ENCODE peak calls at places on chromosomes 13 and 19, in five cellular contexts. One of them, this sample, is unnamed.

GRCh38 chr13:25899952-25900351 is 151.9 kb downstream of the SHISA2 start:
- DNase-seq in right atrium auricular region: no peak
- DNase-seq in adrenal gland: no peak
- DNase-seq in ascending aorta: no peak
- DNase-seq in brain microvascular endothelial cell: no peak
- DNase-seq in this sample: no peak

GRCh38 chr13:68173111-68173510 is 943.0 kb upstream of the PCDH9 start:
- DNase-seq in brain microvascular endothelial cell: peak; percentile 6
- DNase-seq in ascending aorta: no peak
- DNase-seq in right atrium auricular region: no peak
- DNase-seq in adrenal gland: no peak
- DNase-seq in this sample: no peak

GRCh38 chr13:109162248-109163051 is 533.0 kb downstream of the MYO16 start:
- DNase-seq in brain microvascular endothelial cell: no peak
- DNase-seq in right atrium auricular region: no peak
- DNase-seq in ascending aorta: no peak
- DNase-seq in adrenal gland: no peak
- DNase-seq in this sample: no peak

GRCh38 chr13:43564941-43565340 is 221.8 kb downstream of the ENOX1 start:
- DNase-seq in ascending aorta: no peak
- DNase-seq in brain microvascular endothelial cell: no peak
- DNase-seq in adrenal gland: no peak
- DNase-seq in right atrium auricular region: no peak
- DNase-seq in this sample: no peak

GRCh38 chr13:91166714-91167511 is 180.6 kb upstream of the MIR17HG start:
- DNase-seq in adrenal gland: no peak
- DNase-seq in ascending aorta: no peak
- DNase-seq in right atrium auricular region: no peak
- DNase-seq in brain microvascular endothelial cell: no peak
- DNase-seq in this sample: no peak

GRCh38 chr13:51764184-51765141 is 39.5 kb downstream of the DHRS12 start:
- DNase-seq in ascending aorta: peak; percentile 80
- DNase-seq in right atrium auricular region: peak; percentile 87
- DNase-seq in adrenal gland: no peak
- DNase-seq in brain microvascular endothelial cell: peak; percentile 78
- DNase-seq in this sample: peak; percentile 71

GRCh38 chr19:30227661-30228112 is 144.5 kb upstream of the ZNF536 start:
- DNase-seq in adrenal gland: peak; percentile 74
- DNase-seq in brain microvascular endothelial cell: peak; percentile 25
- DNase-seq in right atrium auricular region: no peak
- DNase-seq in ascending aorta: no peak
- DNase-seq in this sample: peak; percentile 40

GRCh38 chr19:771332-771785 is 20.4 kb downstream of the MISP start:
- DNase-seq in brain microvascular endothelial cell: peak; percentile 22
- DNase-seq in ascending aorta: no peak
- DNase-seq in adrenal gland: no peak
- DNase-seq in right atrium auricular region: no peak
- DNase-seq in this sample: peak; percentile 68

GRCh38 chr19:11587973-11588631 is 9.2 kb upstream of the ZNF627 start:
- DNase-seq in right atrium auricular region: no peak
- DNase-seq in adrenal gland: no peak
- DNase-seq in brain microvascular endothelial cell: no peak
- DNase-seq in ascending aorta: no peak
- DNase-seq in this sample: no peak

GRCh38 chr13:46552302-46552680 is 679 bp upstream of the LRCH1 start:
- DNase-seq in right atrium auricular region: no peak
- DNase-seq in adrenal gland: no peak
- DNase-seq in brain microvascular endothelial cell: no peak
- DNase-seq in ascending aorta: no peak
- DNase-seq in this sample: no peak

GRCh38 chr19:10315335-10316214 is at the start of gene FDX2:
- DNase-seq in ascending aorta: peak; percentile 92
- DNase-seq in adrenal gland: peak; percentile 93
- DNase-seq in right atrium auricular region: peak; percentile 82
- DNase-seq in brain microvascular endothelial cell: peak; percentile 68
- DNase-seq in this sample: peak; percentile 78

GRCh38 chr19:43809762-43810696 is 7.8 kb upstream of the LYPD5 start:
- DNase-seq in adrenal gland: no peak
- DNase-seq in right atrium auricular region: no peak
- DNase-seq in ascending aorta: no peak
- DNase-seq in brain microvascular endothelial cell: peak; percentile 25
- DNase-seq in this sample: peak; percentile 79

GRCh38 chr19:41205995-41206394 is 13.0 kb downstream of the CYP2S1 start:
- DNase-seq in brain microvascular endothelial cell: no peak
- DNase-seq in right atrium auricular region: no peak
- DNase-seq in adrenal gland: no peak
- DNase-seq in ascending aorta: no peak
- DNase-seq in this sample: no peak

GRCh38 chr19:34485831-34486230 is 4.3 kb downstream of the WTIP start:
- DNase-seq in right atrium auricular region: no peak
- DNase-seq in adrenal gland: no peak
- DNase-seq in brain microvascular endothelial cell: no peak
- DNase-seq in ascending aorta: no peak
- DNase-seq in this sample: no peak

GRCh38 chr19:42469311-42470239 is 26.8 kb upstream of the CXCL17 start:
- DNase-seq in right atrium auricular region: no peak
- DNase-seq in ascending aorta: no peak
- DNase-seq in brain microvascular endothelial cell: no peak
- DNase-seq in adrenal gland: no peak
- DNase-seq in this sample: peak; percentile 19

GRCh38 chr13:67619346-67619745 is 389.2 kb upstream of the PCDH9 start:
- DNase-seq in ascending aorta: no peak
- DNase-seq in adrenal gland: no peak
- DNase-seq in right atrium auricular region: no peak
- DNase-seq in brain microvascular endothelial cell: peak; percentile 55
- DNase-seq in this sample: no peak

GRCh38 chr13:78045916-78046315 is 127.3 kb upstream of the EDNRB start:
- DNase-seq in ascending aorta: no peak
- DNase-seq in adrenal gland: no peak
- DNase-seq in right atrium auricular region: no peak
- DNase-seq in brain microvascular endothelial cell: no peak
- DNase-seq in this sample: peak; percentile 48

GRCh38 chr13:109868583-109869311 is 82.4 kb upstream of the IRS2 start:
- DNase-seq in adrenal gland: no peak
- DNase-seq in ascending aorta: no peak
- DNase-seq in brain microvascular endothelial cell: no peak
- DNase-seq in right atrium auricular region: no peak
- DNase-seq in this sample: peak; percentile 8

GRCh38 chr13:66933527-66933926 is 296.6 kb downstream of the PCDH9 start:
- DNase-seq in brain microvascular endothelial cell: no peak
- DNase-seq in adrenal gland: no peak
- DNase-seq in ascending aorta: no peak
- DNase-seq in right atrium auricular region: no peak
- DNase-seq in this sample: no peak

GRCh38 chr19:55487884-55488687 is at the start of gene SSC5D:
- DNase-seq in adrenal gland: no peak
- DNase-seq in brain microvascular endothelial cell: no peak
- DNase-seq in right atrium auricular region: no peak
- DNase-seq in ascending aorta: no peak
- DNase-seq in this sample: peak; percentile 62

GRCh38 chr13:97235549-97236206 is 13.5 kb downstream of the MBNL2 start:
- DNase-seq in ascending aorta: no peak
- DNase-seq in right atrium auricular region: no peak
- DNase-seq in adrenal gland: peak; percentile 59
- DNase-seq in brain microvascular endothelial cell: no peak
- DNase-seq in this sample: no peak

GRCh38 chr19:45290381-45290931 is 32.2 kb downstream of the CKM start:
- DNase-seq in brain microvascular endothelial cell: no peak
- DNase-seq in adrenal gland: no peak
- DNase-seq in ascending aorta: peak; percentile 48
- DNase-seq in right atrium auricular region: no peak
- DNase-seq in this sample: no peak

GRCh38 chr13:113975416-113975815 is 1.5 kb upstream of the C13orf46 start:
- DNase-seq in right atrium auricular region: no peak
- DNase-seq in ascending aorta: no peak
- DNase-seq in adrenal gland: no peak
- DNase-seq in brain microvascular endothelial cell: no peak
- DNase-seq in this sample: no peak

GRCh38 chr19:29506619-29506911 is 19.2 kb upstream of the VSTM2B start:
- DNase-seq in adrenal gland: no peak
- DNase-seq in ascending aorta: no peak
- DNase-seq in right atrium auricular region: no peak
- DNase-seq in brain microvascular endothelial cell: no peak
- DNase-seq in this sample: no peak

GRCh38 chr13:71374471-71375041 is 492.4 kb downstream of the DACH1 start:
- DNase-seq in ascending aorta: no peak
- DNase-seq in brain microvascular endothelial cell: no peak
- DNase-seq in adrenal gland: no peak
- DNase-seq in right atrium auricular region: no peak
- DNase-seq in this sample: peak; percentile 28

GRCh38 chr13:102696465-102696864 is 1.6 kb upstream of the METTL21C start:
- DNase-seq in right atrium auricular region: no peak
- DNase-seq in brain microvascular endothelial cell: no peak
- DNase-seq in adrenal gland: no peak
- DNase-seq in ascending aorta: no peak
- DNase-seq in this sample: no peak

GRCh38 chr19:37999309-38000213 is 92.6 kb downstream of the SIPA1L3 start:
- DNase-seq in brain microvascular endothelial cell: peak; percentile 99
- DNase-seq in right atrium auricular region: peak; percentile 76
- DNase-seq in adrenal gland: peak; percentile 72
- DNase-seq in ascending aorta: peak; percentile 71
- DNase-seq in this sample: peak; percentile 97

GRCh38 chr13:42146359-42146758 is 97.9 kb downstream of the DGKH start:
- DNase-seq in ascending aorta: no peak
- DNase-seq in brain microvascular endothelial cell: no peak
- DNase-seq in adrenal gland: no peak
- DNase-seq in right atrium auricular region: no peak
- DNase-seq in this sample: no peak

GRCh38 chr13:22372261-22372660 is 701.4 kb downstream of the FGF9 start:
- DNase-seq in ascending aorta: no peak
- DNase-seq in adrenal gland: no peak
- DNase-seq in brain microvascular endothelial cell: no peak
- DNase-seq in right atrium auricular region: no peak
- DNase-seq in this sample: no peak

GRCh38 chr19:45470147-45471081 is 2.6 kb downstream of the FOSB start:
- DNase-seq in right atrium auricular region: no peak
- DNase-seq in brain microvascular endothelial cell: peak; percentile 53
- DNase-seq in adrenal gland: peak; percentile 66
- DNase-seq in ascending aorta: peak; percentile 72
- DNase-seq in this sample: peak; percentile 55

GRCh38 chr13:21047591-21048282 is 13.6 kb downstream of the LATS2 start:
- DNase-seq in right atrium auricular region: no peak
- DNase-seq in ascending aorta: no peak
- DNase-seq in brain microvascular endothelial cell: no peak
- DNase-seq in adrenal gland: peak; percentile 50
- DNase-seq in this sample: no peak

GRCh38 chr13:61350351-61350750 is 65.3 kb downstream of the PCDH20 start:
- DNase-seq in brain microvascular endothelial cell: no peak
- DNase-seq in adrenal gland: no peak
- DNase-seq in ascending aorta: no peak
- DNase-seq in right atrium auricular region: no peak
- DNase-seq in this sample: no peak
- TF ChIP-seq CTCF in brain microvascular endothelial cell: no peak
- TF ChIP-seq CTCF in adrenal gland: no peak
- TF ChIP-seq CTCF in ascending aorta: no peak
- TF ChIP-seq CTCF in right atrium auricular region: no peak
- TF ChIP-seq CTCF in this sample: no peak

GRCh38 chr19:50311723-50312635 is 17.2 kb downstream of the KCNC3 start:
- DNase-seq in right atrium auricular region: no peak
- DNase-seq in brain microvascular endothelial cell: no peak
- DNase-seq in ascending aorta: no peak
- DNase-seq in adrenal gland: no peak
- DNase-seq in this sample: no peak
- H3K4me3 ChIP-seq in right atrium auricular region: peak overlapping the region; percentile 25
- H3K4me3 ChIP-seq in brain microvascular endothelial cell: no peak overlapping the region
- H3K4me3 ChIP-seq in ascending aorta: no peak overlapping the region
- H3K4me3 ChIP-seq in adrenal gland: no peak overlapping the region
- H3K4me3 ChIP-seq in this sample: no peak overlapping the region

GRCh38 chr19:5335593-5335992 is 5.0 kb downstream of the PTPRS start:
- DNase-seq in ascending aorta: no peak
- DNase-seq in adrenal gland: no peak
- DNase-seq in right atrium auricular region: no peak
- DNase-seq in brain microvascular endothelial cell: no peak
- DNase-seq in this sample: no peak
- TF ChIP-seq CTCF in ascending aorta: no peak
- TF ChIP-seq CTCF in adrenal gland: no peak
- TF ChIP-seq CTCF in right atrium auricular region: no peak
- TF ChIP-seq CTCF in brain microvascular endothelial cell: no peak
- TF ChIP-seq CTCF in this sample: no peak

DNA sequence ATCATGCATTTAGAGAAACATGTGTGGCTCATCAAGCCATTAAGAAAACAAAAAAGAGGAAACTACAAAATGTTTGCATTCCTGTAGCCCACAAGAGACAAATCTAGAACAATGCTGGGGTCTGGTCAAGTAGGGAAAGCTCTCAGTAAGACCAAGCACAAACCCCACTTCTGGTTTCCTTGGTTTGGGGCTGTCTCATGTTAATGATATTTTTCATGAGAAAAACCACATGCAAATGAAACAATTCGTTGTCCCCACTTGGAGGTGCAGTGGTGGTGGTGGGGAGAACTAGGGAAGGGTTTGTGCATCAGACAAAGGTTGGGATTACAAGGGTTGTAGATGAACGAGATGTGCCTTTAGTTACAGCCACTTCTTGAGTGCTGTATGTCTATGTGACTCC is 7.0 kb upstream of the RB1 start:
- DNase-seq in ascending aorta: no peak
- DNase-seq in brain microvascular endothelial cell: no peak
- DNase-seq in adrenal gland: no peak
- DNase-seq in right atrium auricular region: no peak
- DNase-seq in this sample: no peak
- H3K4me3 ChIP-seq in ascending aorta: no peak overlapping the region
- H3K4me3 ChIP-seq in brain microvascular endothelial cell: no peak overlapping the region
- H3K4me3 ChIP-seq in adrenal gland: no peak overlapping the region
- H3K4me3 ChIP-seq in right atrium auricular region: no peak overlapping the region
- H3K4me3 ChIP-seq in this sample: no peak overlapping the region

GRCh38 chr19:23439623-23440022 is 44.4 kb upstream of the ZNF91 start:
- DNase-seq in right atrium auricular region: no peak
- DNase-seq in ascending aorta: no peak
- DNase-seq in adrenal gland: no peak
- DNase-seq in brain microvascular endothelial cell: no peak
- DNase-seq in this sample: no peak
- TF ChIP-seq CTCF in right atrium auricular region: no peak
- TF ChIP-seq CTCF in ascending aorta: no peak
- TF ChIP-seq CTCF in adrenal gland: no peak
- TF ChIP-seq CTCF in brain microvascular endothelial cell: peak; percentile 54
- TF ChIP-seq CTCF in this sample: peak; percentile 27

GRCh38 chr19:35845215-35846037 is 6.9 kb downstream of the NPHS1 start:
- DNase-seq in ascending aorta: no peak
- DNase-seq in brain microvascular endothelial cell: no peak
- DNase-seq in right atrium auricular region: no peak
- DNase-seq in adrenal gland: no peak
- DNase-seq in this sample: no peak
- H3K4me3 ChIP-seq in ascending aorta: peak overlapping the region; percentile 29
- H3K4me3 ChIP-seq in brain microvascular endothelial cell: no peak overlapping the region
- H3K4me3 ChIP-seq in right atrium auricular region: peak overlapping the region; percentile 9
- H3K4me3 ChIP-seq in adrenal gland: no peak overlapping the region
- H3K4me3 ChIP-seq in this sample: no peak overlapping the region

GRCh38 chr19:46616631-46617322 is 8.1 kb downstream of the PTGIR start:
- DNase-seq in right atrium auricular region: no peak
- DNase-seq in adrenal gland: peak; percentile 83
- DNase-seq in brain microvascular endothelial cell: no peak
- DNase-seq in ascending aorta: no peak
- DNase-seq in this sample: peak; percentile 82
- TF ChIP-seq CTCF in right atrium auricular region: peak; percentile 21
- TF ChIP-seq CTCF in adrenal gland: peak; percentile 43
- TF ChIP-seq CTCF in brain microvascular endothelial cell: peak; percentile 74
- TF ChIP-seq CTCF in ascending aorta: peak; percentile 18
- TF ChIP-seq CTCF in this sample: peak; percentile 42